ENCODE peak calls at places on chromosome 17, in four cellular contexts. One of them, this sample, is unnamed.

GRCh38 chr17:45896803-45897693 is 2.7 kb downstream of the MAPT start:
- DNase-seq in A549: peak
- DNase-seq in foreskin keratinocyte: no peak
- DNase-seq in stomach: no peak
- DNase-seq in this sample: no peak

GRCh38 chr17:80455328-80455710 is 21.1 kb downstream of the NPTX1 start:
- DNase-seq in foreskin keratinocyte: no peak
- DNase-seq in stomach: peak
- DNase-seq in A549: peak
- DNase-seq in this sample: peak

GRCh38 chr17:7220593-7221280 is 999 bp downstream of the ACADVL start:
- DNase-seq in foreskin keratinocyte: no peak
- DNase-seq in A549: peak
- DNase-seq in stomach: peak
- DNase-seq in this sample: peak

GRCh38 chr17:17107891-17108680 is 65.8 kb downstream of the MPRIP start:
- DNase-seq in stomach: peak
- DNase-seq in foreskin keratinocyte: no peak
- DNase-seq in A549: no peak
- DNase-seq in this sample: peak

GRCh38 chr17:7130626-7131467 is 16.2 kb upstream of the ASGR2 start:
- DNase-seq in stomach: no peak
- DNase-seq in foreskin keratinocyte: no peak
- DNase-seq in A549: no peak
- DNase-seq in this sample: no peak

GRCh38 chr17:7060165-7060890 is 16.4 kb upstream of the SLC16A11 start:
- DNase-seq in A549: peak
- DNase-seq in foreskin keratinocyte: peak
- DNase-seq in stomach: peak
- DNase-seq in this sample: no peak

GRCh38 chr17:37488607-37489196 is 989 bp upstream of the DUSP14 start:
- DNase-seq in stomach: peak
- DNase-seq in foreskin keratinocyte: peak
- DNase-seq in A549: peak
- DNase-seq in this sample: peak

GRCh38 chr17:70872194-70872593 is 702.9 kb downstream of the KCNJ2 start:
- DNase-seq in A549: no peak
- DNase-seq in foreskin keratinocyte: no peak
- DNase-seq in stomach: no peak
- DNase-seq in this sample: no peak

GRCh38 chr17:3683054-3683511 is 12.9 kb downstream of the P2RX5 start:
- DNase-seq in A549: peak
- DNase-seq in stomach: peak
- DNase-seq in foreskin keratinocyte: no peak
- DNase-seq in this sample: no peak

GRCh38 chr17:73371285-73371684 is 59.5 kb upstream of the CDC42EP4 start:
- DNase-seq in foreskin keratinocyte: peak
- DNase-seq in A549: peak
- DNase-seq in stomach: no peak
- DNase-seq in this sample: no peak

GRCh38 chr17:81712468-81713003 is 452 bp downstream of the SLC25A10 start:
- DNase-seq in stomach: peak
- DNase-seq in A549: peak
- DNase-seq in foreskin keratinocyte: no peak
- DNase-seq in this sample: no peak

GRCh38 chr17:21285164-21286065 is 904 bp downstream of the MAP2K3 start:
- DNase-seq in foreskin keratinocyte: peak
- DNase-seq in A549: no peak
- DNase-seq in stomach: peak
- DNase-seq in this sample: peak

GRCh38 chr17:44084131-44084538 is 13.6 kb downstream of the G6PC3 start:
- DNase-seq in foreskin keratinocyte: no peak
- DNase-seq in stomach: no peak
- DNase-seq in A549: peak
- DNase-seq in this sample: no peak

GRCh38 chr17:29243792-29244191 is 2.9 kb upstream of the CRYBA1 start:
- DNase-seq in stomach: no peak
- DNase-seq in foreskin keratinocyte: no peak
- DNase-seq in A549: peak
- DNase-seq in this sample: peak

GRCh38 chr17:68182940-68183551 is 64.8 kb upstream of the AMZ2 start:
- DNase-seq in A549: no peak
- DNase-seq in stomach: no peak
- DNase-seq in foreskin keratinocyte: peak
- DNase-seq in this sample: no peak

GRCh38 chr17:63435681-63436522 is 10.2 kb downstream of the CYB561 start:
- DNase-seq in foreskin keratinocyte: no peak
- DNase-seq in A549: peak
- DNase-seq in stomach: peak
- DNase-seq in this sample: peak

GRCh38 chr17:69300222-69300621 is 26.7 kb downstream of the ABCA5 start:
- DNase-seq in foreskin keratinocyte: no peak
- DNase-seq in A549: no peak
- DNase-seq in stomach: no peak
- DNase-seq in this sample: no peak

GRCh38 chr17:18261146-18261515 is 669 bp downstream of the MIEF2 start:
- DNase-seq in stomach: peak
- DNase-seq in A549: peak
- DNase-seq in foreskin keratinocyte: peak
- DNase-seq in this sample: peak

GRCh38 chr17:41835800-41836549 is at the start of gene NT5C3B:
- DNase-seq in foreskin keratinocyte: no peak
- DNase-seq in stomach: peak
- DNase-seq in A549: peak
- DNase-seq in this sample: peak

GRCh38 chr17:49708515-49709161 is 874 bp upstream of the SLC35B1 start:
- DNase-seq in foreskin keratinocyte: no peak
- DNase-seq in A549: no peak
- DNase-seq in stomach: no peak
- DNase-seq in this sample: no peak

GRCh38 chr17:73323622-73324455 is 12.0 kb upstream of the CDC42EP4 start:
- DNase-seq in A549: no peak
- DNase-seq in stomach: no peak
- DNase-seq in foreskin keratinocyte: no peak
- DNase-seq in this sample: no peak

GRCh38 chr17:47172698-47173565 is 16.2 kb downstream of the CDC27 start:
- DNase-seq in foreskin keratinocyte: no peak
- DNase-seq in stomach: no peak
- DNase-seq in A549: no peak
- DNase-seq in this sample: no peak

GRCh38 chr17:79838541-79839274 is 532 bp downstream of the CBX4 start:
- DNase-seq in A549: peak
- DNase-seq in stomach: peak
- DNase-seq in foreskin keratinocyte: peak
- DNase-seq in this sample: peak

GRCh38 chr17:45108051-45108450 is 24.3 kb downstream of the PLCD3 start:
- DNase-seq in foreskin keratinocyte: no peak
- DNase-seq in A549: no peak
- DNase-seq in stomach: no peak
- DNase-seq in this sample: no peak

GRCh38 chr17:63961355-63962207 is 11.1 kb downstream of the SCN4A start:
- DNase-seq in A549: peak
- DNase-seq in foreskin keratinocyte: no peak
- DNase-seq in stomach: peak
- DNase-seq in this sample: peak

GRCh38 chr17:44278006-44278405 is 10.1 kb upstream of the SLC4A1 start:
- DNase-seq in stomach: no peak
- DNase-seq in A549: no peak
- DNase-seq in foreskin keratinocyte: no peak
- DNase-seq in this sample: no peak

GRCh38 chr17:61247438-61247837 is 152.2 kb upstream of the TBX2 start:
- DNase-seq in A549: no peak
- DNase-seq in foreskin keratinocyte: no peak
- DNase-seq in stomach: no peak
- DNase-seq in this sample: no peak

GRCh38 chr17:81890447-81891302 is 711 bp downstream of the ALYREF start:
- DNase-seq in stomach: no peak
- DNase-seq in A549: no peak
- DNase-seq in foreskin keratinocyte: no peak
- DNase-seq in this sample: no peak

GRCh38 chr17:15441315-15441714 is 26.1 kb downstream of the CDRT4 start:
- DNase-seq in foreskin keratinocyte: no peak
- DNase-seq in stomach: no peak
- DNase-seq in A549: no peak
- DNase-seq in this sample: no peak

GRCh38 chr17:15432807-15433547 is 34.4 kb downstream of the CDRT4 start:
- DNase-seq in stomach: no peak
- DNase-seq in A549: no peak
- DNase-seq in foreskin keratinocyte: no peak
- DNase-seq in this sample: no peak

GRCh38 chr17:15431766-15432165 is 35.7 kb downstream of the CDRT4 start:
- DNase-seq in A549: no peak
- DNase-seq in stomach: no peak
- DNase-seq in foreskin keratinocyte: no peak
- DNase-seq in this sample: no peak

GRCh38 chr17:15440347-15440746 is 27.1 kb downstream of the CDRT4 start:
- DNase-seq in foreskin keratinocyte: no peak
- DNase-seq in A549: no peak
- DNase-seq in stomach: no peak
- DNase-seq in this sample: no peak

GRCh38 chr17:15436399-15437369 is 30.7 kb downstream of the CDRT4 start:
- DNase-seq in foreskin keratinocyte: no peak
- DNase-seq in A549: peak
- DNase-seq in stomach: peak
- DNase-seq in this sample: peak
- TF ChIP-seq CTCF in foreskin keratinocyte: peak
- TF ChIP-seq CTCF in A549: no peak
- TF ChIP-seq CTCF in stomach: no peak
- TF ChIP-seq CTCF in this sample: peak

GRCh38 chr17:13984956-13985355 is 84.3 kb upstream of the COX10 start:
- DNase-seq in stomach: no peak
- DNase-seq in foreskin keratinocyte: no peak
- DNase-seq in A549: no peak
- DNase-seq in this sample: no peak

GRCh38 chr17:13981881-13982280 is 87.4 kb upstream of the COX10 start:
- DNase-seq in stomach: no peak
- DNase-seq in A549: no peak
- DNase-seq in foreskin keratinocyte: no peak
- DNase-seq in this sample: no peak

GRCh38 chr17:13986855-13987254 is 82.4 kb upstream of the COX10 start:
- DNase-seq in foreskin keratinocyte: no peak
- DNase-seq in A549: no peak
- DNase-seq in stomach: no peak
- DNase-seq in this sample: no peak
- TF ChIP-seq CTCF in foreskin keratinocyte: no peak
- TF ChIP-seq CTCF in A549: no peak
- TF ChIP-seq CTCF in stomach: no peak
- TF ChIP-seq CTCF in this sample: no peak

GRCh38 chr17:11981862-11982261 is 15.4 kb downstream of the ZNF18 start:
- DNase-seq in A549: no peak
- DNase-seq in stomach: no peak
- DNase-seq in foreskin keratinocyte: no peak
- DNase-seq in this sample: no peak

GRCh38 chr17:11990363-11990983 is 6.8 kb downstream of the ZNF18 start:
- DNase-seq in stomach: no peak
- DNase-seq in A549: no peak
- DNase-seq in foreskin keratinocyte: no peak
- DNase-seq in this sample: no peak

GRCh38 chr17:11991461-11991860 is 5.8 kb downstream of the ZNF18 start:
- DNase-seq in foreskin keratinocyte: no peak
- DNase-seq in A549: no peak
- DNase-seq in stomach: no peak
- DNase-seq in this sample: no peak

GRCh38 chr17:11986939-11987329 is 10.3 kb downstream of the ZNF18 start:
- DNase-seq in foreskin keratinocyte: peak
- DNase-seq in stomach: no peak
- DNase-seq in A549: peak
- DNase-seq in this sample: no peak

DNA sequence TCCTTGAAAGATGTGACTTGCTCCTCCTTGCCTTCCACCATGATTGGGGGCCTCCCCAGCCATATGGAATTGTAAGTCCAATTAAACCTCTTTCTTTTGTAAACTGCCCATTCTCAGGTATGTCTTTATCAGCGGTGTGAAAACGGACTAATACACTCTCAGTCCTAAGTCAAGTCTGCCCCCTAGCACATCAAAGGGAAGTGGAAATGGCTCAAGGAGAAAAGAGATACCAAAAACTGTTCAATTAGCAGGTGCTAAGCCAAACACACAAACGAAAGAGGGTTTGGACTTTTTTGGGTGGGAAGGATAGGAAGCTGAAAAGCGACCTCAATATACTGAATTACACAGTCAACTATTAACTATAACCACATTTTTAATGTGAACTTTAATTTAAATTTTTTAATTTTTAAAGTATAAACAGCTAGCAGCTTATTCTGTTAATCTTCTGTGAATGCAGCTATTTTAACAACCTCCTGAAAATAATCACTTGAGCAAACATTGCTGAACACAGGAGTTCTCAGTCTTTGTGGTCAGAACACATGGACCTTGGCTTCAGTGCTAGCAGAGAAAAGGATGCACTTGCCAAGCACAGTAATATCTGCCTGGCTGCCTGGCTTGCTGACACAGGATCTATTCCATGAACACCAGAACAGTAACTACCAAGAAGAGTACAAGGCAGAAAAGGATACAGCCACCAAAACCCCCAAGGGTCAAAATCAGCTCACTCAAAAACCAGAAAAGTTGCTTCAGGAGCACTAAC is 10.9 kb downstream of the ZNF18 start:
- DNase-seq in A549: no peak
- DNase-seq in foreskin keratinocyte: no peak
- DNase-seq in stomach: no peak
- DNase-seq in this sample: no peak
- TF ChIP-seq CTCF in A549: no peak
- TF ChIP-seq CTCF in foreskin keratinocyte: peak
- TF ChIP-seq CTCF in stomach: no peak
- TF ChIP-seq CTCF in this sample: no peak

GRCh38 chr17:19380551-19381284 is 2.4 kb downstream of the MAPK7 start:
- DNase-seq in stomach: no peak
- DNase-seq in foreskin keratinocyte: no peak
- DNase-seq in A549: no peak
- DNase-seq in this sample: peak

GRCh38 chr17:19381741-19382444 is 3.6 kb downstream of the MAPK7 start:
- DNase-seq in A549: no peak
- DNase-seq in foreskin keratinocyte: no peak
- DNase-seq in stomach: no peak
- DNase-seq in this sample: peak

GRCh38 chr17:19382581-19383444 is 4.2 kb downstream of the MFAP4 start:
- DNase-seq in stomach: no peak
- DNase-seq in foreskin keratinocyte: no peak
- DNase-seq in A549: no peak
- DNase-seq in this sample: no peak

GRCh38 chr17:19379306-19380075 is 1.2 kb downstream of the MAPK7 start:
- DNase-seq in foreskin keratinocyte: no peak
- DNase-seq in A549: no peak
- DNase-seq in stomach: no peak
- DNase-seq in this sample: no peak

DNA sequence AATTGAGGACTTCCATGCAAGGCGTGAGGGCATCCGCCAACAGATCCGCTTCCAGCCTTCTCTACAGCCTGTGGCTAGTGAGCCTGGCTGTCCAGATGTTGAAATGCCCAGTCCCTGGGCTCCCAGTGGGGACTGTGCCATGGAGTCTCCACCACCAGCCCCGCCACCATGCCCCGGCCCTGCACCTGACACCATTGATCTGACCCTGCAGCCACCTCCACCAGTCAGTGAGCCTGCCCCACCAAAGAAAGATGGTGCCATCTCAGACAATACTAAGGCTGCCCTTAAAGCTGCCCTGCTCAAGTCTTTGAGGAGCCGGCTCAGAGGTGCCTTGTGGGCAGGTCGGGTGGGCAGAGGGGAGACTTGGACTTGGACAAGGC is 3.1 kb downstream of the MAPK7 start:
- DNase-seq in foreskin keratinocyte: no peak
- DNase-seq in A549: no peak
- DNase-seq in stomach: no peak
- DNase-seq in this sample: peak
- TF ChIP-seq CTCF in foreskin keratinocyte: no peak
- TF ChIP-seq CTCF in A549: no peak
- TF ChIP-seq CTCF in stomach: no peak
- TF ChIP-seq CTCF in this sample: no peak

This sample was measured in adrenal gland.